ENCODE peak calls at places on chromosomes 3 and 15, in six cellular contexts. One of them, this sample, is unnamed.

GRCh38 chr15:97947465-97948262 is 12.8 kb upstream of the ARRDC4 start:
- DNase-seq in K562: no peak
- DNase-seq in GM12878: no peak
- DNase-seq in GM12891: no peak
- DNase-seq in HepG2: no peak
- DNase-seq in H1: no peak
- DNase-seq in this sample: no peak

GRCh38 chr15:68114356-68114755 is 60.2 kb downstream of the PIAS1 start:
- DNase-seq in K562: no peak
- DNase-seq in GM12878: no peak
- DNase-seq in GM12891: no peak
- DNase-seq in HepG2: no peak
- DNase-seq in H1: no peak
- DNase-seq in this sample: no peak

GRCh38 chr3:33023176-33024136 is 72.0 kb downstream of the CCR4 start:
- DNase-seq in K562: no peak
- DNase-seq in GM12878: no peak
- DNase-seq in GM12891: no peak
- DNase-seq in HepG2: no peak
- DNase-seq in H1: no peak
- DNase-seq in this sample: no peak

GRCh38 chr3:126746395-126747177 is 42.5 kb downstream of the CHCHD6 start:
- DNase-seq in K562: peak
- DNase-seq in GM12878: no peak
- DNase-seq in GM12891: no peak
- DNase-seq in HepG2: peak
- DNase-seq in H1: no peak
- DNase-seq in this sample: no peak

GRCh38 chr3:62662680-62663079 is 212.5 kb downstream of the CADPS start:
- DNase-seq in K562: no peak
- DNase-seq in GM12878: no peak
- DNase-seq in GM12891: no peak
- DNase-seq in HepG2: no peak
- DNase-seq in H1: no peak
- DNase-seq in this sample: no peak

GRCh38 chr15:37773111-37773860 is 161.2 kb upstream of the TMCO5A start:
- DNase-seq in K562: no peak
- DNase-seq in GM12878: no peak
- DNase-seq in GM12891: no peak
- DNase-seq in HepG2: no peak
- DNase-seq in H1: no peak
- DNase-seq in this sample: no peak

GRCh38 chr3:133578548-133579191 is 5.2 kb downstream of the CDV3 start:
- DNase-seq in K562: peak
- DNase-seq in GM12878: no peak
- DNase-seq in GM12891: no peak
- DNase-seq in HepG2: peak
- DNase-seq in H1: no peak
- DNase-seq in this sample: no peak

GRCh38 chr3:184563569-184563925 is 2.0 kb downstream of the EPHB3 start:
- DNase-seq in K562: no peak
- DNase-seq in GM12878: no peak
- DNase-seq in GM12891: no peak
- DNase-seq in HepG2: no peak
- DNase-seq in H1: no peak
- DNase-seq in this sample: no peak

GRCh38 chr3:1404270-1404669 is 311.4 kb downstream of the CNTN6 start:
- DNase-seq in K562: no peak
- DNase-seq in GM12878: no peak
- DNase-seq in GM12891: no peak
- DNase-seq in HepG2: no peak
- DNase-seq in H1: no peak
- DNase-seq in this sample: no peak

GRCh38 chr15:57090460-57090859 is 172.0 kb downstream of the TCF12 start:
- DNase-seq in K562: no peak
- DNase-seq in GM12878: no peak
- DNase-seq in GM12891: no peak
- DNase-seq in HepG2: no peak
- DNase-seq in H1: no peak
- DNase-seq in this sample: no peak

GRCh38 chr15:90664650-90665287 is 52.4 kb upstream of the BLM start:
- DNase-seq in K562: no peak
- DNase-seq in GM12878: no peak
- DNase-seq in GM12891: no peak
- DNase-seq in HepG2: peak
- DNase-seq in H1: no peak
- DNase-seq in this sample: no peak

GRCh38 chr15:20341901-20342605 is 199.5 kb downstream of the GOLGA6L6 start:
- DNase-seq in K562: peak
- DNase-seq in GM12878: no peak
- DNase-seq in GM12891: no peak
- DNase-seq in HepG2: no peak
- DNase-seq in H1: no peak
- DNase-seq in this sample: no peak

GRCh38 chr3:13524979-13525669 is 23.8 kb upstream of the FBLN2 start:
- DNase-seq in K562: no peak
- DNase-seq in GM12878: no peak
- DNase-seq in GM12891: no peak
- DNase-seq in HepG2: no peak
- DNase-seq in H1: no peak
- DNase-seq in this sample: no peak

GRCh38 chr15:82554351-82554750 is 14.1 kb upstream of the RPS17 start:
- DNase-seq in K562: no peak
- DNase-seq in GM12878: no peak
- DNase-seq in GM12891: no peak
- DNase-seq in HepG2: no peak
- DNase-seq in H1: no peak
- DNase-seq in this sample: no peak

GRCh38 chr3:12345141-12345561 is 56.3 kb downstream of the PPARG start:
- DNase-seq in K562: no peak
- DNase-seq in GM12878: no peak
- DNase-seq in GM12891: no peak
- DNase-seq in HepG2: no peak
- DNase-seq in H1: no peak
- DNase-seq in this sample: no peak

GRCh38 chr15:77506311-77507150 is 85.8 kb downstream of the HMG20A start:
- DNase-seq in K562: peak
- DNase-seq in GM12878: no peak
- DNase-seq in GM12891: no peak
- DNase-seq in HepG2: no peak
- DNase-seq in H1: peak
- DNase-seq in this sample: no peak

GRCh38 chr15:39204031-39204430 is 376.8 kb upstream of the THBS1 start:
- DNase-seq in K562: no peak
- DNase-seq in GM12878: no peak
- DNase-seq in GM12891: no peak
- DNase-seq in HepG2: no peak
- DNase-seq in H1: no peak
- DNase-seq in this sample: no peak

GRCh38 chr15:53536479-53537120 is 222.9 kb downstream of the WDR72 start:
- DNase-seq in K562: no peak
- DNase-seq in GM12878: no peak
- DNase-seq in GM12891: no peak
- DNase-seq in HepG2: peak
- DNase-seq in H1: no peak
- DNase-seq in this sample: no peak

GRCh38 chr3:48436855-48437254 is 3.1 kb downstream of the CCDC51 start:
- DNase-seq in K562: no peak
- DNase-seq in GM12878: no peak
- DNase-seq in GM12891: no peak
- DNase-seq in HepG2: no peak
- DNase-seq in H1: no peak
- DNase-seq in this sample: no peak

GRCh38 chr3:48437812-48438211 is 2.1 kb downstream of the CCDC51 start:
- DNase-seq in K562: no peak
- DNase-seq in GM12878: no peak
- DNase-seq in GM12891: no peak
- DNase-seq in HepG2: no peak
- DNase-seq in H1: no peak
- DNase-seq in this sample: no peak

GRCh38 chr3:48441940-48442339 is 1.9 kb downstream of the TMA7 start:
- DNase-seq in K562: no peak
- DNase-seq in GM12878: no peak
- DNase-seq in GM12891: no peak
- DNase-seq in HepG2: peak
- DNase-seq in H1: no peak
- DNase-seq in this sample: no peak

GRCh38 chr3:48440590-48440958 is 517 bp downstream of the TMA7 start:
- DNase-seq in K562: no peak
- DNase-seq in GM12878: no peak
- DNase-seq in GM12891: no peak
- DNase-seq in HepG2: no peak
- DNase-seq in H1: no peak
- DNase-seq in this sample: no peak

GRCh38 chr3:48439820-48440589 is at the start of the genes CCDC51 and TMA7:
- DNase-seq in K562: peak
- DNase-seq in GM12878: peak
- DNase-seq in GM12891: peak
- DNase-seq in HepG2: peak
- DNase-seq in H1: peak
- DNase-seq in this sample: peak
- TF ChIP-seq POLR2AphosphoS5 in K562: peak
- TF ChIP-seq POLR2AphosphoS5 in GM12878: peak
- TF ChIP-seq POLR2AphosphoS5 in GM12891: peak
- TF ChIP-seq POLR2AphosphoS5 in HepG2: peak
- TF ChIP-seq POLR2AphosphoS5 in H1: peak
- TF ChIP-seq POLR2AphosphoS5 in this sample: peak

GRCh38 chr3:48238506-48239085 is 2.3 kb upstream of the ZNF589 start:
- DNase-seq in K562: no peak
- DNase-seq in GM12878: no peak
- DNase-seq in GM12891: no peak
- DNase-seq in HepG2: no peak
- DNase-seq in H1: no peak
- DNase-seq in this sample: no peak
- TF ChIP-seq POLR2A in K562: no peak
- TF ChIP-seq POLR2A in GM12878: no peak
- TF ChIP-seq POLR2A in GM12891: no peak
- TF ChIP-seq POLR2A in HepG2: no peak
- TF ChIP-seq POLR2A in H1: no peak
- TF ChIP-seq POLR2A in this sample: no peak

GRCh38 chr3:43854916-43855315 is 164.2 kb downstream of the ABHD5 start:
- DNase-seq in K562: no peak
- DNase-seq in GM12878: no peak
- DNase-seq in GM12891: no peak
- DNase-seq in HepG2: no peak
- DNase-seq in H1: no peak
- DNase-seq in this sample: no peak

GRCh38 chr3:43856351-43856750 is 165.6 kb downstream of the ABHD5 start:
- DNase-seq in K562: no peak
- DNase-seq in GM12878: no peak
- DNase-seq in GM12891: no peak
- DNase-seq in HepG2: no peak
- DNase-seq in H1: no peak
- DNase-seq in this sample: no peak

GRCh38 chr3:43855674-43856299 is 165.0 kb downstream of the ABHD5 start:
- DNase-seq in K562: peak
- DNase-seq in GM12878: peak
- DNase-seq in GM12891: no peak
- DNase-seq in HepG2: peak
- DNase-seq in H1: peak
- DNase-seq in this sample: no peak

GRCh38 chr3:43856761-43857160 is 166.0 kb downstream of the ABHD5 start:
- DNase-seq in K562: no peak
- DNase-seq in GM12878: no peak
- DNase-seq in GM12891: no peak
- DNase-seq in HepG2: no peak
- DNase-seq in H1: no peak
- DNase-seq in this sample: no peak

DNA sequence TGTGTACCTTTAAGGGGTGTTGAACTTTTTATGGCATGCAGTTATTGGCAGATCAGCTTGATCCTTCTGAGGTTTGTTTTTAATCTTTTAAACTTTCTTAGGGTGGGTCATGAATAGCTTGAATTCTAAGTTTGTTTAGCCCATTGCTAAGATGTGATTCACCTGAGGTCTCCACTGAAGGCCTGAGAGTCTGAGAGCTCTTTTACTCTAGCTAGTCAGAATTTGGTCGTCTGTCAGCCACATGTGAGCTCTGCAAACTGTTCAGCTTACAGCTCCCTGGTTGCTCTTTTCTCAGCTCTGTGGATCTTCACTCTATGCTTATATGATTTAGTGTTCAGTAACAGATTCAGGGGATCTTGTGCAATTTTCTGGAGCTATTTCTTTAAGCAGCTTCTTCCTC is 161.3 kb downstream of the ABHD5 start:
- DNase-seq in K562: no peak
- DNase-seq in GM12878: no peak
- DNase-seq in GM12891: no peak
- DNase-seq in HepG2: no peak
- DNase-seq in H1: no peak
- DNase-seq in this sample: no peak
- TF ChIP-seq TAF1 in K562: no peak
- TF ChIP-seq TAF1 in GM12878: no peak
- TF ChIP-seq TAF1 in GM12891: no peak
- TF ChIP-seq TAF1 in HepG2: no peak
- TF ChIP-seq TAF1 in H1: no peak
- TF ChIP-seq TAF1 in this sample: no peak

GRCh38 chr3:138976047-138976446 is 29.0 kb downstream of the FOXL2NB start:
- DNase-seq in K562: no peak
- DNase-seq in GM12878: no peak
- DNase-seq in GM12891: no peak
- DNase-seq in HepG2: no peak
- DNase-seq in H1: no peak
- DNase-seq in this sample: no peak
- TF ChIP-seq POLR2AphosphoS5 in K562: no peak
- TF ChIP-seq POLR2AphosphoS5 in GM12878: no peak
- TF ChIP-seq POLR2AphosphoS5 in GM12891: no peak
- TF ChIP-seq POLR2AphosphoS5 in HepG2: no peak
- TF ChIP-seq POLR2AphosphoS5 in H1: no peak
- TF ChIP-seq POLR2AphosphoS5 in this sample: no peak

GRCh38 chr3:146544013-146544928 is at the start of gene PLSCR1:
- DNase-seq in K562: peak
- DNase-seq in GM12878: peak
- DNase-seq in GM12891: peak
- DNase-seq in HepG2: peak
- DNase-seq in H1: peak
- DNase-seq in this sample: peak
- TF ChIP-seq POLR2A in K562: peak
- TF ChIP-seq POLR2A in GM12878: peak
- TF ChIP-seq POLR2A in GM12891: no peak
- TF ChIP-seq POLR2A in HepG2: peak
- TF ChIP-seq POLR2A in H1: peak
- TF ChIP-seq POLR2A in this sample: peak